ENCODE peak calls at places on chromosomes 13 and 19, in four cellular contexts. A is H1, F is GM12878, K is HepG2. C is an unnamed sample.

GRCh38 chr13:31957772-31958171 is 73.8 kb upstream of the FRY start:
- DNase-seq in A (no peak), F (no peak), K (no peak), C (no peak)

GRCh38 chr13:22091222-22091970 is 420.5 kb downstream of the FGF9 start:
- DNase-seq in A (no peak), F (no peak), K (no peak), C (no peak)

GRCh38 chr13:105579821-105580707 is 955.4 kb downstream of the EFNB2 start:
- DNase-seq in A (no peak), F (no peak), K (no peak), C (no peak)

GRCh38 chr19:32404939-32405430 is 585 bp upstream of the DPY19L3 start:
- DNase-seq in A (no peak), F (no peak), K (peak; percentile 19), C (no peak)

GRCh38 chr19:4258181-4258580 is 11.3 kb downstream of the YJU2 start:
- DNase-seq in A (no peak), F (no peak), K (no peak), C (no peak)

GRCh38 chr19:41023193-41023592 is 32.1 kb downstream of the CYP2B6 start:
- DNase-seq in A (no peak), F (no peak), K (no peak), C (no peak)

GRCh38 chr13:110438211-110438610 is 123.3 kb downstream of the RAB20 start:
- DNase-seq in A (no peak), F (no peak), K (no peak), C (no peak)

GRCh38 chr19:16778796-16779411 is 50.3 kb upstream of the SIN3B start:
- DNase-seq in A (peak; percentile 44), F (peak; percentile 26), K (peak; percentile 40), C (peak; percentile 52)

GRCh38 chr19:48321372-48321621 is 4.1 kb upstream of the EMP3 start:
- DNase-seq in A (peak; percentile 92), F (peak; percentile 85), K (no peak), C (peak; percentile 97)

GRCh38 chr13:27120011-27120410 is 51.6 kb downstream of the USP12 start:
- DNase-seq in A (no peak), F (no peak), K (no peak), C (no peak)

GRCh38 chr19:782195-783043 is 14.8 kb upstream of the PTBP1 start:
- DNase-seq in A (peak; percentile 59), F (no peak), K (peak; percentile 89), C (no peak)

GRCh38 chr13:21014139-21014665 is 47.2 kb downstream of the LATS2 start:
- DNase-seq in A (no peak), F (no peak), K (no peak), C (no peak)

GRCh38 chr13:95075506-95075905 is 225.7 kb downstream of the ABCC4 start:
- DNase-seq in A (no peak), F (no peak), K (no peak), C (no peak)

GRCh38 chr19:23531976-23532375 is 136.7 kb upstream of the ZNF91 start:
- DNase-seq in A (no peak), F (no peak), K (no peak), C (no peak)

GRCh38 chr13:111897846-111898215 is 169.1 kb upstream of the SOX1 start:
- DNase-seq in A (no peak), F (no peak), K (no peak), C (no peak)

GRCh38 chr19:44779150-44779549 is 1.5 kb downstream of the CBLC start:
- DNase-seq in A (no peak), F (no peak), K (no peak), C (no peak)

GRCh38 chr13:68428292-68428691 is 1198.2 kb upstream of the PCDH9 start:
- DNase-seq in A (no peak), F (no peak), K (peak; percentile 6), C (no peak)

GRCh38 chr19:48638831-48639381 is 1.7 kb upstream of the DBP start:
- DNase-seq in A (no peak), F (no peak), K (no peak), C (peak; percentile 69)

DNA sequence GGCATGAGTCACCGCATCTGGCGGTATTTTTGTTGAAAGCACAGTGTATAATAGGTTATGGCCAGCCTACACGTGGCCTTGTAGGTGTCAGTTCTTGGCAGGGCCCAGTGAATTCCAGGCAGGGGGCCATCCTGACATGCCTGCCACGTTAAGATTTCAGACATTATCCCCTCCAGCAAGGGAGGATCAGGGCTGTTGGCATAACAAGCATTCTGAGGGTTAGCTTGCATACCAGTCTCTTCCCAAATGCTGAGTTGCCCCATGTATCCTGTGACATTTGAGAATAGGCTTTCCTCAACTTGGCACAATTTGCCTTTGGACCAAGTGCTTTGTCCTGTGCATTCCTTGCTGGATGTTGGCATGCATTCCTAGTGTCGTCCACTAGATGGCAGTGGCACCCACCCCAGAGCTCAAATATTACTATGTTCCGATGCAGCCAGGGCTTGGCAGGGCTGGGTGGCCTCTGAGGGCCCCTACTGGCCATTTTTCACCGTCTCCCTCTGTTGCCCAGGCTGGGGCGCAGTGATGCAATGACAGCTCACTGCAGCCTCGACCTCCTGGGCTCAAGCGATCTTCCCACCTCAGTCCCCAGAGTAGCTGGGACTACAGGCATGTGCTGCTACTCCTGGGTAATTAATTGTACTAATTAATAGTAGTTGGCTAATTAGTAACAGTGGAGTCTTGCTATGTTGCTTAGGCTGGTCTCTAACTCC is 31.2 kb downstream of the NLRP12 start:
- DNase-seq in A (peak; percentile 88), F (peak; percentile 7), K (peak; percentile 88), C (peak; percentile 90)
- TF ChIP-seq TCF12 in A (no peak), F (no peak), K (no peak), C (no peak)

GRCh38 chr13:84130739-84131138 is 248.5 kb upstream of the SLITRK1 start:
- DNase-seq in A (no peak), F (no peak), K (no peak), C (no peak)

GRCh38 chr13:84127597-84128128 is 245.4 kb upstream of the SLITRK1 start:
- DNase-seq in A (no peak), F (no peak), K (no peak), C (no peak)

GRCh38 chr13:84132491-84132890 is 250.2 kb upstream of the SLITRK1 start:
- DNase-seq in A (no peak), F (no peak), K (no peak), C (no peak)

GRCh38 chr13:84126671-84127171 is 244.4 kb upstream of the SLITRK1 start:
- DNase-seq in A (no peak), F (peak; percentile 20), K (no peak), C (no peak)

GRCh38 chr13:84131249-84131648 is 249.0 kb upstream of the SLITRK1 start:
- DNase-seq in A (no peak), F (no peak), K (no peak), C (no peak)
- TF ChIP-seq MAX in A (no peak), F (no peak), K (no peak), C (no peak)

DNA sequence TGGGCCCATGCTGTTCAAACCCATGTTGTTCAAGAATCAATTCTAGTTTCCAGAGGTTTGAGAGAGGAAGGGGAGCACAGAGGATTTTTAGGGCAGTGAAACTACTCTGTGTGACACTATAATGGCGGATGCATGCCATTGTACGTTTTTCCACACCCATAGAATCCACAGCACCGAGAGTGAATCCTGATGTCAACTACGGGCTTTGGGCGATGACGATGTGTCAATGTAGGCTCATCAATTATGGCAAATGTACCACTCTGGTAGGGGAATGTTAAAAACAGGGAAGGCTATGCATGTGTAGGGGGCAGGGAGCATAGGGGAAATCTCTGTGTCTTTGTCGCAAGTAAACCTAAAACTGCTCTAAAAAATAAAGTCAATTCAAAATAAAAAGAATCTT is 70.7 kb upstream of the UBAC2 start:
- DNase-seq in A (no peak), F (no peak), K (no peak), C (no peak)
- TF ChIP-seq TCF12 in A (no peak), F (no peak), K (no peak), C (no peak)

GRCh38 chr19:49653466-49653806 is 11.4 kb downstream of the SCAF1 start:
- DNase-seq in A (no peak), F (no peak), K (no peak), C (no peak)
- TF ChIP-seq MAX in A (no peak), F (no peak), K (no peak), C (no peak)

GRCh38 chr19:46720516-46721239 is 3.8 kb upstream of the PRKD2 start:
- DNase-seq in A (no peak), F (no peak), K (no peak), C (no peak)
- TF ChIP-seq TCF12 in A (no peak), F (no peak), K (no peak), C (no peak)

GRCh38 chr13:71906438-71906837 is 39.4 kb upstream of the DACH1 start:
- DNase-seq in A (no peak), F (no peak), K (no peak), C (peak; percentile 2)
- TF ChIP-seq MAX in A (no peak), F (no peak), K (no peak), C (no peak)

C was measured in SK-N-SH.